ENCODE peak calls at places on chromosomes 6 and 20, in seven cellular contexts. Z is A549, F is K562, A is transverse colon, T is GM12878, P is H1, Q is stomach. N is an unnamed sample.

GRCh38 chr20:17531537-17532025 is 402 bp upstream of the BFSP1 start:
- DNase-seq in Z (no peak), F (no peak), A (no peak), T (no peak), P (no peak), Q (no peak), N (no peak)

GRCh38 chr6:53440331-53440730 is 91.6 kb upstream of the ELOVL5 start:
- DNase-seq in Z (no peak), F (no peak), A (no peak), T (no peak), P (no peak), Q (no peak), N (no peak)

GRCh38 chr20:44020406-44021148 is 105.9 kb downstream of the TOX2 start:
- DNase-seq in Z (no peak), F (no peak), A (no peak), T (no peak), P (no peak), Q (no peak), N (no peak)

GRCh38 chr6:41470341-41471063 is 75.7 kb upstream of the FOXP4 start:
- DNase-seq in Z (no peak), F (no peak), A (no peak), T (no peak), P (peak), Q (peak), N (peak)

GRCh38 chr6:142294681-142295080 is 7.1 kb upstream of the ADGRG6 start:
- DNase-seq in Z (no peak), F (no peak), A (no peak), T (no peak), P (no peak), Q (no peak), N (no peak)

GRCh38 chr20:24547967-24548366 is 78.5 kb downstream of the SYNDIG1 start:
- DNase-seq in Z (no peak), F (no peak), A (no peak), T (no peak), P (no peak), Q (no peak), N (no peak)

GRCh38 chr6:143707702-143708101 is 29.9 kb downstream of the PHACTR2 start:
- DNase-seq in Z (no peak), F (no peak), A (no peak), T (no peak), P (no peak), Q (no peak), N (no peak)

GRCh38 chr6:64479134-64479533 is 843.5 kb downstream of the PHF3 start:
- DNase-seq in Z (no peak), F (no peak), A (no peak), T (no peak), P (no peak), Q (no peak), N (no peak)

GRCh38 chr20:16573011-16573965 is at the start of gene KIF16B:
- DNase-seq in Z (peak), F (peak), A (peak), T (peak), P (peak), Q (peak), N (peak)

GRCh38 chr6:36685926-36686667 is 7.6 kb downstream of the CDKN1A start:
- DNase-seq in Z (no peak), F (no peak), A (no peak), T (no peak), P (no peak), Q (peak), N (peak)

GRCh38 chr6:137995371-137995770 is 111.8 kb downstream of the PERP start:
- DNase-seq in Z (no peak), F (no peak), A (no peak), T (no peak), P (no peak), Q (no peak), N (no peak)

GRCh38 chr6:138571585-138572199 is 72.4 kb upstream of the NHSL1 start:
- DNase-seq in Z (no peak), F (no peak), A (no peak), T (no peak), P (no peak), Q (no peak), N (no peak)

GRCh38 chr6:105873256-105873704 is 212.9 kb upstream of the PRDM1 start:
- DNase-seq in Z (no peak), F (no peak), A (no peak), T (no peak), P (no peak), Q (no peak), N (no peak)

GRCh38 chr6:143647712-143648111 is 30.1 kb upstream of the PHACTR2 start:
- DNase-seq in Z (no peak), F (no peak), A (no peak), T (no peak), P (no peak), Q (no peak), N (no peak)

GRCh38 chr6:90586675-90587638 is at the start of gene MAP3K7:
- DNase-seq in Z (peak), F (peak), A (peak), T (peak), P (peak), Q (peak), N (peak)
- TF ChIP-seq EP300 in Z (no peak), F (peak), A (no peak), T (peak), P (no peak), Q (no peak), N (no peak)

GRCh38 chr6:3022765-3023662 is 23.3 kb downstream of the NQO2 start:
- DNase-seq in Z (peak), F (no peak), A (no peak), T (no peak), P (no peak), Q (no peak), N (no peak)

GRCh38 chr6:3019749-3020320 is 20.1 kb downstream of the NQO2 start:
- DNase-seq in Z (no peak), F (no peak), A (no peak), T (no peak), P (no peak), Q (no peak), N (no peak)

GRCh38 chr6:3019065-3019464 is 19.4 kb downstream of the NQO2 start:
- DNase-seq in Z (no peak), F (no peak), A (no peak), T (no peak), P (no peak), Q (no peak), N (no peak)

GRCh38 chr6:3026811-3027626 is 27.3 kb downstream of the NQO2 start:
- DNase-seq in Z (no peak), F (peak), A (peak), T (peak), P (no peak), Q (no peak), N (no peak)

DNA sequence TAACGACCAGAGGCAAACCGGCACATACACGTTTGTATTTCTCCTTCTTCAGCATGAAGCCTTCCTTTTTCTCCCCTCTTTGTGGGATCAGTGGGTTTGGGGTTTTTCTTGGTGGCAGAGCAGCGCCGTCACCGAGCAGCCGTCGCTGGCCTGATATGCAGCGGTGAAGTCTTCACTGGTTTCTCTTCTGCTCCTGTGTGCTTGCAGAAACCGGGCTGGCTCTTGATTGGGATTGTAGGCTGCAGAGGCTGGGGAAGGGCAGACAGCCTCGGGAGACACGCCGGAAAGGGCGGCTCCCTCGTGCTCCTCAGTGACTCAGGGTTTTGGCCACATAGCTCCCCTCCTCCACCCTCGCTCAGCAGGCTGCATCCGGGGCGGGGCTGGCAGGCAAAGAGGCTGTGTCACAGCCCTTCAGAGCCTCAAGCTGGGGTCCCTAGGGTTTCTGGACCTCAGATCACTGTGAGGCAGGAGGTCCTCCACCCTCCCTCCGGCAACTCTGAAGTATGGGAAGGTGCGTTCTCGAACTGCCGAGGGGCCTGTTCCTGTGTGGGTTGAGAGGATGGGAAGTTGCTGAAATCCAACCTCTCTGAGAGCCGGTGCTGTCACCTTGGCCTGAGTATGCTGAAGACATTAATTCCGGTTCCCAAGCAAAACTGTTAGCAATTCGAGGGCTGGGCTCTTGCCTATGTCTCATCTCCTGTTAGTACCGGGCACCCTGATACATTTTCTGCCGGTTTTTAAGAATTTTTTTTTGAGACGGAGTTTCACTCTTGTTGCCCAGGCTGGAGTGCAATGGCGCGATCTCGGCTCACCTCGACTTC is 24.2 kb downstream of the NQO2 start:
- DNase-seq in Z (peak), F (peak), A (peak), T (peak), P (peak), Q (peak), N (peak)
- TF ChIP-seq EP300 in Z (no peak), F (peak), A (peak), T (peak), P (peak), Q (no peak), N (peak)

DNA sequence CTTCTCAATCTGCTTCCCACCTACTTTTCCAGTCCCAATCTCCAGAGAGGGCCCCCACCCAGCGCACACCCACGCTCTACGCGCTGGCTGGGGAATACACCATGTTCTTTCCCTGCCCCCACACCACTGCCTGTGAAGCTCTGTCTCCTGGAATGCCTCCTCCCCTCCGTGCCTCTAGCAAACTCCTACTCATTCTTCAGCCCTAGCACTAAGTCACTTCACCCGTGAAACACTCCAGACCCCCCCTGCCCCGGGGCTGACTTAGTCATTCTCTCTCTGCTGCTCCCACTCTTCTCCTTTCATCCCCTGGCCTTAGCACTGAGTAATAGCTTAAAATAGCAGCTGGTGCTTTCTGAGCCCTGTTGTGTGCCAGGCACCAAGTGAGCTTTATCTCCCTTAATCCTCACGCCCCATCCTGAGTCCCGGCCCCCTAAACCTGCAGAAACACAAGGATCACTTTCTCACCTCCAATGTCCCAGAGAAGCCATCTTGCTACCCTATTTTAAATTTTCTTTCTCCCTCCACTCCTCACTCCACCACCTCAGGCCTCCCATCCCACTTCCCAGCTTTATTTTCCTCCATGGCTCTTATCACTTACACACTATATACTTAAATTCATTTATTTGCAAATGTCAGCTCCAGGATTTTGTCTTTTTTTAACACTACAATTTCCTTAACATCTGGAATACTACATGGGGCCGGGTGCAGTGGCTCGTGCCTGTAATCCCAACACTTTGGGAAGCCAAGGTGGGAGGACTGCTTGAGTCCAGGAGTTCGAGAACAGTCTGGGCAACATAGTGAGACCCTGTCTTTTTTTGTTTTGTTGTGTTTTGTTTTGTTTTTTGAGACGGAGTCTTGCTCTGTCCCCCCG is 6.3 kb upstream of the PARD6B start:
- DNase-seq in Z (peak), F (peak), A (peak), T (no peak), P (no peak), Q (peak), N (peak)
- TF ChIP-seq EP300 in Z (no peak), F (peak), A (no peak), T (no peak), P (no peak), Q (no peak), N (no peak)

GRCh38 chr6:8110725-8111124 is 8.4 kb upstream of the EEF1E1 start:
- DNase-seq in Z (no peak), F (no peak), A (no peak), T (no peak), P (no peak), Q (no peak), N (no peak)

GRCh38 chr6:8108759-8109539 is 6.6 kb upstream of the EEF1E1 start:
- DNase-seq in Z (no peak), F (no peak), A (no peak), T (no peak), P (peak), Q (no peak), N (no peak)

GRCh38 chr6:8103726-8104125 is 1.4 kb upstream of the EEF1E1 start:
- DNase-seq in Z (no peak), F (no peak), A (no peak), T (no peak), P (no peak), Q (no peak), N (no peak)

GRCh38 chr6:8110117-8110721 is 7.9 kb upstream of the EEF1E1 start:
- DNase-seq in Z (no peak), F (no peak), A (no peak), T (no peak), P (peak), Q (no peak), N (no peak)

DNA sequence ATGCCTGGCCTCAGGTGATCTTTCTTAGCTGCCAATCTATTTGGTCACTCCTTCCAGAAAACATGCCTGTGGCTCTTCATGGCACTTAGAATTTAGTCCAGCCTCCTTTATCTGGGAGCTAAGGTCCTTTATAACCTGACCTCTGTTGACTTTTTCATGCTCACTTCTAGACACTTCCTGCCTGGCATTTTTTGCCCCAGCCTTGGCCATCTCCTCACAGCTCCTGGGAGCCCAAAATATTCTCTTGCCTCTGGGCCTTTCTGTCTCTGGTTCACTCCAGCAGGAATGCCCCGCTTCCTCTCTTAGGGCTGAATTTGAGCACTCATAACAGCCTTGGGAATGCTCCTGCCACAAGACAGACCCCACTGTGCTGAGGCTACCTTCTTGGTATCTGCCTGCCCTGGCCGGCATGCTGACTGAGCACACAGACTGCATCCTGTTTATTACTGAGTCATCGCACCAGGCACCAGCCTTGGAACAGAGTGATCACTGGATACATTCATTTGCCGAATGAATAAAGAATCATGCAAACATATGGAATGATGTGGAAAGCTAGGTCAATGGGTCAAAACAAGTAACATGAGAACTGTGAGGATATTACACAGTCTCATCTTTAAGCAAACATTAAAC is 5.8 kb upstream of the EEF1E1 start:
- DNase-seq in Z (peak), F (peak), A (no peak), T (no peak), P (no peak), Q (no peak), N (no peak)
- TF ChIP-seq EP300 in Z (no peak), F (peak), A (no peak), T (no peak), P (no peak), Q (no peak), N (no peak)

GRCh38 chr6:113562248-113562647 is 294.9 kb upstream of the MARCKS start:
- DNase-seq in Z (no peak), F (no peak), A (no peak), T (no peak), P (no peak), Q (no peak), N (no peak)

GRCh38 chr6:113560376-113560775 is 296.8 kb upstream of the MARCKS start:
- DNase-seq in Z (no peak), F (no peak), A (no peak), T (no peak), P (no peak), Q (no peak), N (no peak)

GRCh38 chr6:113556775-113557174 is 300.4 kb upstream of the MARCKS start:
- DNase-seq in Z (no peak), F (no peak), A (no peak), T (no peak), P (no peak), Q (no peak), N (no peak)

GRCh38 chr6:113560908-113561307 is 296.2 kb upstream of the MARCKS start:
- DNase-seq in Z (peak), F (no peak), A (no peak), T (no peak), P (no peak), Q (no peak), N (no peak)

DNA sequence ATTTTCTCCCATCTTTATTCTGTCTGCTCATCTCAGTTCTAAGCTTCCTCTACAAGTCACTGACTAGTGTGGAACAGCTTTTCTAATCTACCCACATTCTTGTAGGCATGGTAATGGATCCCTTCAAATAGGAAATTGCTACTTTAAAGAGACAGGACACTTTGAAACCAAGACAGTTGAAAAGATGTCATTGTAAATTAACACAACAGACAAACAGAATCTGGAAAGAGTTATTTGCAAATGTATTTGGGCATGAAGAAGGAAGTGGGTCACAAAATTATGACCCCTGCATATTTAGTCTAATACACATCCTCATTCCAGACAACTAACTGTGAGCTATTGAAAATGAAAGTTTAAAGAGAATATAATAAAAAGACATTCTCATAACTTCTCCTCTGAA is 298.2 kb upstream of the MARCKS start:
- DNase-seq in Z (no peak), F (no peak), A (no peak), T (no peak), P (no peak), Q (no peak), N (no peak)
- TF ChIP-seq EP300 in Z (no peak), F (no peak), A (no peak), T (no peak), P (no peak), Q (no peak), N (no peak)